ENCODE peak calls at places on chromosomes 13 and 19, in nine cellular contexts. F is GM03348; E is stromal cell of bone marrow; S is MV-4-11; D is thoracic aorta; Y is stimulated activated CD4-positive, alpha-beta T cell treated with anti-CD3 and anti-CD28 coated beads, Interleukin-1b, Interleukin-23, amount 100 ng/mL, for 48 hours; P is AG09319; H is EL; A is NCI-H1105. R is an unnamed sample.

GRCh38 chr19:8307400-8307964 is 676 bp downstream of the CD320 start:
- DNase-seq in D (no peak), Y (no peak), P (no peak), A (no peak), F (no peak), E (no peak), H (no peak), S (no peak), R (peak; percentile 42)

GRCh38 chr19:46813570-46814358 is 25.4 kb upstream of the SLC1A5 start:
- DNase-seq in F (no peak), H (peak; percentile 58), P (no peak), S (no peak), Y (no peak), E (no peak), A (no peak), D (no peak), R (no peak)

GRCh38 chr13:20994441-20994821 is 67.0 kb downstream of the LATS2 start:
- DNase-seq in H (peak; percentile 31), P (no peak), F (no peak), S (no peak), A (no peak), Y (no peak), E (no peak), D (no peak), R (no peak)

GRCh38 chr19:294819-295686 is 3.9 kb upstream of the PLPP2 start:
- DNase-seq in Y (peak; percentile 34), D (no peak), A (peak; percentile 39), S (no peak), P (no peak), F (peak; percentile 87), E (no peak), H (no peak), R (peak; percentile 70)

GRCh38 chr19:4580021-4580901 is 20.8 kb upstream of the SEMA6B start:
- DNase-seq in S (no peak), F (no peak), D (no peak), E (no peak), A (no peak), Y (no peak), P (no peak), H (no peak), R (no peak)

GRCh38 chr19:2043864-2044708 is 7.0 kb downstream of the MKNK2 start:
- DNase-seq in H (no peak), P (no peak), Y (no peak), D (no peak), A (no peak), S (no peak), E (no peak), F (no peak), R (no peak)

GRCh38 chr13:22047082-22047784 is 376.4 kb downstream of the FGF9 start:
- DNase-seq in Y (no peak), D (no peak), P (no peak), F (no peak), H (no peak), E (no peak), A (no peak), S (no peak), R (peak; percentile 43)

GRCh38 chr19:30662211-30662861 is 290.2 kb downstream of the ZNF536 start:
- DNase-seq in Y (no peak), E (no peak), D (no peak), S (no peak), F (peak; percentile 51), A (peak; percentile 29), P (no peak), H (no peak), R (peak; percentile 62)

GRCh38 chr13:21237081-21237480 is 60.6 kb downstream of the MRPL57 start:
- DNase-seq in H (no peak), E (no peak), D (no peak), P (no peak), S (no peak), Y (no peak), F (no peak), A (no peak), R (no peak)

GRCh38 chr13:67740871-67741475 is 510.8 kb upstream of the PCDH9 start:
- DNase-seq in Y (no peak), E (no peak), S (no peak), H (no peak), A (no peak), P (no peak), F (no peak), D (no peak), R (no peak)

GRCh38 chr13:24671367-24672117 is 8.7 kb upstream of the ATP12A start:
- DNase-seq in Y (no peak), S (peak; percentile 43), E (peak; percentile 67), P (peak; percentile 57), F (peak; percentile 89), H (peak; percentile 81), D (no peak), A (no peak), R (peak; percentile 97)

GRCh38 chr19:1237754-1238372 is at the start of gene CBARP:
- DNase-seq in H (peak; percentile 56), F (peak; percentile 82), Y (no peak), E (no peak), D (no peak), P (no peak), A (peak; percentile 23), S (no peak), R (peak; percentile 71)

GRCh38 chr13:92175330-92175729 is 776.9 kb downstream of the GPC5 start:
- DNase-seq in Y (no peak), F (peak; percentile 53), E (peak; percentile 26), S (peak; percentile 58), D (no peak), P (no peak), H (peak; percentile 0), A (no peak), R (peak; percentile 56)

GRCh38 chr19:9109959-9110358 is 2.7 kb upstream of the OR7G2 start:
- DNase-seq in P (no peak), S (no peak), Y (no peak), H (no peak), D (no peak), F (no peak), A (no peak), E (no peak), R (no peak)

GRCh38 chr13:111328111-111328802 is 7.8 kb downstream of the TEX29 start:
- DNase-seq in F (no peak), E (no peak), Y (no peak), A (no peak), S (no peak), H (no peak), D (no peak), P (no peak), R (no peak)

GRCh38 chr19:17041994-17042393 is 15.4 kb upstream of the CPAMD8 start:
- DNase-seq in E (peak; percentile 5), A (no peak), S (no peak), Y (no peak), F (no peak), P (peak; percentile 20), D (no peak), H (peak; percentile 11), R (no peak)

GRCh38 chr19:3292958-3293529 is 68.6 kb downstream of the CELF5 start:
- DNase-seq in E (no peak), P (no peak), H (no peak), S (no peak), Y (no peak), A (no peak), F (no peak), D (no peak), R (no peak)

GRCh38 chr19:23516266-23516665 is 121.0 kb upstream of the ZNF91 start:
- DNase-seq in D (no peak), H (no peak), S (no peak), F (no peak), Y (no peak), A (no peak), E (no peak), P (no peak), R (no peak)

GRCh38 chr19:50542825-50543428 is 25.3 kb downstream of the LRRC4B start:
- DNase-seq in F (no peak), P (no peak), D (no peak), E (no peak), Y (no peak), A (no peak), S (peak; percentile 32), H (no peak), R (no peak)

GRCh38 chr19:49014123-49014869 is 2.6 kb downstream of the LHB start:
- DNase-seq in F (no peak), P (no peak), D (no peak), S (no peak), Y (no peak), H (peak; percentile 49), E (no peak), A (no peak), R (peak; percentile 23)

GRCh38 chr19:6064016-6064702 is 46.1 kb downstream of the RFX2 start:
- DNase-seq in S (no peak), P (no peak), A (no peak), Y (no peak), D (no peak), H (peak; percentile 44), E (no peak), F (no peak), R (no peak)

GRCh38 chr19:49019242-49019932 is 2.5 kb upstream of the LHB start:
- DNase-seq in F (no peak), S (peak; percentile 23), P (no peak), H (peak; percentile 76), A (peak; percentile 65), E (peak; percentile 3), Y (peak; percentile 68), D (no peak), R (peak; percentile 77)

GRCh38 chr19:11445141-11445540 is 9.7 kb downstream of the PRKCSH start:
- DNase-seq in S (no peak), Y (no peak), E (no peak), D (no peak), A (no peak), P (no peak), H (no peak), F (no peak), R (no peak)

GRCh38 chr13:27834095-27834494 is 41.8 kb downstream of the GSX1 start:
- DNase-seq in Y (no peak), P (no peak), E (no peak), F (no peak), H (no peak), S (no peak), A (no peak), D (no peak), R (no peak)

GRCh38 chr19:49591731-49592485 is 926 bp downstream of the PRR12 start:
- DNase-seq in P (no peak), H (peak; percentile 65), A (peak; percentile 36), F (peak; percentile 62), S (no peak), Y (peak; percentile 52), E (no peak), D (no peak), R (peak; percentile 76)

GRCh38 chr13:24145231-24145630 is 15.3 kb upstream of the SPATA13 start:
- DNase-seq in E (no peak), D (no peak), Y (no peak), S (no peak), P (no peak), F (no peak), H (peak; percentile 9), A (no peak), R (peak; percentile 36)

GRCh38 chr19:45955905-45956608 is 17.6 kb downstream of the NOVA2 start:
- DNase-seq in E (no peak), H (no peak), Y (no peak), A (no peak), F (no peak), D (no peak), S (peak; percentile 26), P (no peak), R (no peak)

GRCh38 chr19:33395561-33396550 is 22.3 kb downstream of the CEBPG start:
- DNase-seq in A (no peak), P (no peak), H (peak; percentile 67), F (peak; percentile 76), D (no peak), S (no peak), E (peak; percentile 48), Y (no peak), R (peak; percentile 90)

GRCh38 chr13:27487776-27488175 is 37.4 kb upstream of the MTIF3 start:
- DNase-seq in Y (no peak), S (peak; percentile 11), F (peak; percentile 53), A (no peak), E (no peak), D (no peak), P (no peak), H (no peak), R (peak; percentile 33)

GRCh38 chr19:45643024-45643926 is 4.1 kb upstream of the EML2 start:
- DNase-seq in F (peak; percentile 88), A (peak; percentile 71), P (no peak), D (no peak), S (peak; percentile 93), H (peak; percentile 80), Y (peak; percentile 96), E (no peak), R (peak; percentile 75)

GRCh38 chr13:40402931-40403412 is 263.5 kb downstream of the FOXO1 start:
- DNase-seq in A (no peak), F (peak; percentile 64), Y (no peak), D (no peak), E (no peak), H (peak; percentile 70), S (no peak), P (no peak), R (peak; percentile 72)

R was measured in GM23248.